ENCODE peak calls at places on chromosomes 12 and 14, in five cellular contexts. R is MM.1S; A is CD8-positive, alpha-beta memory T cell; Q is heart left ventricle; B is pancreas. G is an unnamed sample. For H3K4me1, the result is how much of the 10 kb centered on the place peaks cover.

GRCh38 chr12:116121453-116121871 is 156.0 kb downstream of the MED13L start:
- DNase-seq in R (no peak), A (no peak), Q (no peak), B (no peak), G (no peak)

GRCh38 chr12:84463756-84464495 is 448.7 kb downstream of the SLC6A15 start:
- DNase-seq in R (no peak), A (no peak), Q (no peak), B (no peak), G (no peak)

GRCh38 chr14:81220488-81220766 is 332 bp downstream of the GTF2A1 start:
- DNase-seq in R (no peak), A (no peak), Q (no peak), B (no peak), G (no peak)

GRCh38 chr14:101620039-101620788 is 58.9 kb downstream of the DIO3 start:
- DNase-seq in R (no peak), A (no peak), Q (no peak), B (no peak), G (no peak)

GRCh38 chr12:30928356-30929264 is 2.1 kb downstream of the TSPAN11 start:
- DNase-seq in R (no peak), A (no peak), Q (peak), B (no peak), G (no peak)

GRCh38 chr12:131831021-131831571 is 2.9 kb downstream of the MMP17 start:
- DNase-seq in R (no peak), A (no peak), Q (no peak), B (no peak), G (no peak)

GRCh38 chr12:64781374-64782029 is 22.3 kb upstream of the GNS start:
- DNase-seq in R (peak), A (no peak), Q (no peak), B (peak), G (no peak)

GRCh38 chr12:38465020-38465419 is 148.4 kb downstream of the ALG10B start:
- DNase-seq in R (peak), A (no peak), Q (no peak), B (no peak), G (no peak)

GRCh38 chr14:69481815-69482568 is 2.5 kb upstream of the PLEKHD1 start:
- DNase-seq in R (peak), A (no peak), Q (no peak), B (no peak), G (no peak)

GRCh38 chr12:110351119-110351518 is 52.4 kb downstream of the ANAPC7 start:
- DNase-seq in R (no peak), A (no peak), Q (no peak), B (no peak), G (no peak)

GRCh38 chr12:128857173-128857770 is 4.0 kb downstream of the GLT1D1 start:
- DNase-seq in R (no peak), A (no peak), Q (no peak), B (no peak), G (no peak)

GRCh38 chr14:44791730-44792129 is 170.0 kb downstream of the KLHL28 start:
- DNase-seq in R (no peak), A (no peak), Q (no peak), B (no peak), G (no peak)

GRCh38 chr12:25404955-25405354 is 148.1 kb downstream of the LMNTD1 start:
- DNase-seq in R (no peak), A (no peak), Q (no peak), B (no peak), G (no peak)

GRCh38 chr12:53105256-53105655 is 2.0 kb downstream of the SOAT2 start:
- DNase-seq in R (no peak), A (no peak), Q (no peak), B (no peak), G (no peak)

GRCh38 chr14:50343424-50343823 is 31.3 kb downstream of the DMAC2L start:
- DNase-seq in R (no peak), A (no peak), Q (no peak), B (no peak), G (no peak)

GRCh38 chr12:120830052-120830940 is 73.9 kb downstream of the SPPL3 start:
- DNase-seq in R (no peak), A (no peak), Q (no peak), B (no peak), G (no peak)

GRCh38 chr14:87014854-87015253 is 978.1 kb downstream of the GALC start:
- DNase-seq in R (no peak), A (no peak), Q (no peak), B (no peak), G (no peak)

GRCh38 chr12:96121271-96121711 is 72.9 kb upstream of the ELK3 start:
- DNase-seq in R (peak), A (no peak), Q (no peak), B (no peak), G (no peak)

GRCh38 chr12:14607561-14607960 is 39.9 kb upstream of the PLBD1 start:
- DNase-seq in R (no peak), A (no peak), Q (no peak), B (no peak), G (no peak)

GRCh38 chr12:130871286-130872178 is at the start of gene RAN:
- DNase-seq in R (peak), A (peak), Q (peak), B (peak), G (peak)

GRCh38 chr14:92665699-92666110 is 82.7 kb downstream of the LGMN start:
- DNase-seq in R (no peak), A (no peak), Q (no peak), B (no peak), G (no peak)

GRCh38 chr14:99790201-99790977 is 2.8 kb upstream of the EML1 start:
- DNase-seq in R (no peak), A (no peak), Q (no peak), B (no peak), G (no peak)

GRCh38 chr14:46245281-46245680 is 406.3 kb downstream of the RPL10L start:
- DNase-seq in R (no peak), A (no peak), Q (no peak), B (no peak), G (no peak)

GRCh38 chr14:73173092-73173735 is 36.9 kb downstream of the PSEN1 start:
- DNase-seq in R (peak), A (no peak), Q (no peak), B (no peak), G (no peak)

GRCh38 chr14:98935921-98936320 is 336.1 kb downstream of the BCL11B start:
- DNase-seq in R (no peak), A (no peak), Q (no peak), B (no peak), G (no peak)

GRCh38 chr14:24889843-24890242 is 160.1 kb downstream of the STXBP6 start:
- DNase-seq in R (no peak), A (no peak), Q (no peak), B (no peak), G (no peak)
- H3K4me1 ChIP-seq in R (under half), A (under half), Q (under half), B (under half), G (under half)

GRCh38 chr14:21039059-21039422 is 3.1 kb upstream of the RNASE7 start:
- DNase-seq in R (no peak), A (no peak), Q (peak), B (peak), G (peak)
- H3K27ac ChIP-seq in R (no peak), A (no peak), Q (peak), B (peak), G (peak)

GRCh38 chr14:102781063-102781462 is 3.8 kb downstream of the TRAF3 start:
- DNase-seq in R (no peak), A (no peak), Q (no peak), B (no peak), G (no peak)

GRCh38 chr14:102786758-102787157 is 9.5 kb downstream of the TRAF3 start:
- DNase-seq in R (no peak), A (no peak), Q (no peak), B (no peak), G (no peak)

GRCh38 chr14:102782974-102783373 is 5.7 kb downstream of the TRAF3 start:
- DNase-seq in R (no peak), A (no peak), Q (no peak), B (no peak), G (no peak)

GRCh38 chr14:102785598-102785963 is 8.3 kb downstream of the TRAF3 start:
- DNase-seq in R (no peak), A (no peak), Q (no peak), B (no peak), G (no peak)

DNA sequence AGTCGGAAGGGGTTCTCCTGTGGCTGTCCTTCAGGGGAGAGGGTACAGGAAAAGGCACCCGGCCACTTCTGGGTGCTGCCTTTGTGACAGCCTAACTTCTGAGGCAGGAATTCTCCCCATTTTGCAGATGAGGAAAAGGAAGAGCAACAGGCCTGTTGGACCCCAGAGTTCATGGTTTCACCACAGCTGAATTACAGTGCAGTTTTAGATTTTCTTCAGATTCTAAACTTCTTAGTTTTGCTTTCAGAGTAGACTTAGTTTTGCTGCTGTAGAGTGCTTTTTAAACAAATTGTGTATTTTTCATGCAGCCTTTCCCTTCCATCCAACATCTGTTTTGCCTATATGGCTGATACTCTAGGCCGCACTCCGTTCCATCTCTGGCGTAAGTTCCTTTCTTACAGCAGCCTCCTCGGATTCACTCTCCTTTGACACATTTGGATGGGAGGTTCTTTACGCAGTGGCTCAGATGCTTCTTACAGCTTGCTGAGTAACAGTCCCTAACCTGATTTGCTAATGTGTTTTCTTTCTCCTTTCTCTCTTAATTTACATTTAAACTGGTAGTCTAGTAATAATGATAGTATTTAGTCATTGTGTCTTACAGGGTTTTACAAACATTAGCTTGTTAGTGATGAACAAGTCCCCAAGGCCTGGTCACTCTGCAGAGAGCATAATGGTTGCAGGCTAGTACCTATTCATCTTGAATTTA is 7.8 kb downstream of the TRAF3 start:
- DNase-seq in R (no peak), A (no peak), Q (no peak), B (no peak), G (no peak)
- H3K4me1 ChIP-seq in R (under half), A (under half), Q (under half), B (under half), G (under half)

GRCh38 chr12:102425109-102426009 is 55.0 kb downstream of the IGF1 start:
- DNase-seq in R (no peak), A (no peak), Q (no peak), B (no peak), G (no peak)

GRCh38 chr12:102429755-102430154 is 50.6 kb downstream of the IGF1 start:
- DNase-seq in R (no peak), A (no peak), Q (peak), B (no peak), G (no peak)

GRCh38 chr12:102429211-102429610 is 51.2 kb downstream of the IGF1 start:
- DNase-seq in R (no peak), A (no peak), Q (no peak), B (no peak), G (no peak)

GRCh38 chr12:102426599-102427541 is 53.5 kb downstream of the IGF1 start:
- DNase-seq in R (no peak), A (no peak), Q (no peak), B (no peak), G (no peak)

GRCh38 chr12:102427542-102427923 is 52.8 kb downstream of the IGF1 start:
- DNase-seq in R (no peak), A (no peak), Q (peak), B (no peak), G (no peak)
- H3K27ac ChIP-seq in R (no peak), A (no peak), Q (peak), B (no peak), G (no peak)

G was measured in tibial nerve.